ENCODE peak calls at places on chromosome 13, in nine cellular contexts. One of them, this sample, is unnamed.

GRCh38 chr13:102771298-102772041 is 2.1 kb downstream of the TEX30 start:
- DNase-seq in anterior cingulate cortex: no peak
- DNase-seq in posterior vena cava: no peak
- DNase-seq in neural progenitor cell: no peak
- DNase-seq in SJSA1: no peak
- DNase-seq in stimulated activated CD8-positive, alpha-beta memory T cell treated with anti-CD3 and anti-CD28 coated beads, Interleukin-4, amount 100 ng/mL, for 1 hour: no peak
- DNase-seq in HS-5: no peak
- DNase-seq in GM20000: no peak
- DNase-seq in ELR: no peak
- DNase-seq in this sample: no peak

GRCh38 chr13:89695343-89696257 is 1651.9 kb upstream of the MIR17HG start:
- DNase-seq in anterior cingulate cortex: peak
- DNase-seq in posterior vena cava: no peak
- DNase-seq in neural progenitor cell: peak
- DNase-seq in SJSA1: no peak
- DNase-seq in stimulated activated CD8-positive, alpha-beta memory T cell treated with anti-CD3 and anti-CD28 coated beads, Interleukin-4, amount 100 ng/mL, for 1 hour: no peak
- DNase-seq in HS-5: peak
- DNase-seq in GM20000: peak
- DNase-seq in ELR: peak
- DNase-seq in this sample: peak

GRCh38 chr13:31418186-31418585 is 218.4 kb downstream of the B3GLCT start:
- DNase-seq in anterior cingulate cortex: no peak
- DNase-seq in posterior vena cava: no peak
- DNase-seq in neural progenitor cell: no peak
- DNase-seq in SJSA1: no peak
- DNase-seq in stimulated activated CD8-positive, alpha-beta memory T cell treated with anti-CD3 and anti-CD28 coated beads, Interleukin-4, amount 100 ng/mL, for 1 hour: no peak
- DNase-seq in HS-5: no peak
- DNase-seq in GM20000: no peak
- DNase-seq in ELR: no peak
- DNase-seq in this sample: no peak

GRCh38 chr13:18212873-18213272 is 968.8 kb downstream of the TUBA3C start:
- DNase-seq in anterior cingulate cortex: no peak
- DNase-seq in posterior vena cava: no peak
- DNase-seq in neural progenitor cell: no peak
- DNase-seq in SJSA1: peak
- DNase-seq in stimulated activated CD8-positive, alpha-beta memory T cell treated with anti-CD3 and anti-CD28 coated beads, Interleukin-4, amount 100 ng/mL, for 1 hour: no peak
- DNase-seq in HS-5: no peak
- DNase-seq in GM20000: peak
- DNase-seq in ELR: no peak
- DNase-seq in this sample: no peak

GRCh38 chr13:23743269-23743668 is 145.9 kb downstream of the MIPEP start:
- DNase-seq in anterior cingulate cortex: no peak
- DNase-seq in posterior vena cava: no peak
- DNase-seq in neural progenitor cell: no peak
- DNase-seq in SJSA1: no peak
- DNase-seq in stimulated activated CD8-positive, alpha-beta memory T cell treated with anti-CD3 and anti-CD28 coated beads, Interleukin-4, amount 100 ng/mL, for 1 hour: no peak
- DNase-seq in HS-5: no peak
- DNase-seq in GM20000: no peak
- DNase-seq in ELR: no peak
- DNase-seq in this sample: peak

GRCh38 chr13:40271931-40272775 is 394.3 kb downstream of the FOXO1 start:
- DNase-seq in anterior cingulate cortex: peak
- DNase-seq in posterior vena cava: peak
- DNase-seq in neural progenitor cell: no peak
- DNase-seq in SJSA1: peak
- DNase-seq in stimulated activated CD8-positive, alpha-beta memory T cell treated with anti-CD3 and anti-CD28 coated beads, Interleukin-4, amount 100 ng/mL, for 1 hour: no peak
- DNase-seq in HS-5: no peak
- DNase-seq in GM20000: no peak
- DNase-seq in ELR: peak
- DNase-seq in this sample: peak

GRCh38 chr13:44649118-44649455 is 73.0 kb upstream of the TSC22D1 start:
- DNase-seq in anterior cingulate cortex: no peak
- DNase-seq in posterior vena cava: no peak
- DNase-seq in neural progenitor cell: peak
- DNase-seq in SJSA1: no peak
- DNase-seq in stimulated activated CD8-positive, alpha-beta memory T cell treated with anti-CD3 and anti-CD28 coated beads, Interleukin-4, amount 100 ng/mL, for 1 hour: no peak
- DNase-seq in HS-5: no peak
- DNase-seq in GM20000: no peak
- DNase-seq in ELR: no peak
- DNase-seq in this sample: no peak

GRCh38 chr13:97975851-97976550 is 22.5 kb downstream of the IPO5 start:
- DNase-seq in anterior cingulate cortex: peak
- DNase-seq in posterior vena cava: peak
- DNase-seq in neural progenitor cell: peak
- DNase-seq in SJSA1: peak
- DNase-seq in stimulated activated CD8-positive, alpha-beta memory T cell treated with anti-CD3 and anti-CD28 coated beads, Interleukin-4, amount 100 ng/mL, for 1 hour: peak
- DNase-seq in HS-5: no peak
- DNase-seq in GM20000: peak
- DNase-seq in ELR: peak
- DNase-seq in this sample: peak

GRCh38 chr13:101499406-101499805 is 46.9 kb downstream of the ITGBL1 start:
- DNase-seq in anterior cingulate cortex: no peak
- DNase-seq in posterior vena cava: no peak
- DNase-seq in neural progenitor cell: no peak
- DNase-seq in SJSA1: no peak
- DNase-seq in stimulated activated CD8-positive, alpha-beta memory T cell treated with anti-CD3 and anti-CD28 coated beads, Interleukin-4, amount 100 ng/mL, for 1 hour: no peak
- DNase-seq in HS-5: no peak
- DNase-seq in GM20000: no peak
- DNase-seq in ELR: no peak
- DNase-seq in this sample: no peak